ENCODE peak calls at places on chromosomes 11 and 22, in four cellular contexts. X is brain microvascular endothelial cell; Q is H54; K is activated CD4-positive, CD25-positive, alpha-beta regulatory T cell. G is an unnamed sample.

GRCh38 chr11:68461284-68461861 is 821 bp downstream of the PPP6R3 start:
- DNase-seq in K (no peak), X (no peak), Q (peak), G (peak)

GRCh38 chr11:12536566-12536965 is 137.7 kb upstream of the TEAD1 start:
- DNase-seq in K (no peak), X (no peak), Q (no peak), G (no peak)

GRCh38 chr11:77147668-77148321 is 19.7 kb downstream of the MYO7A start:
- DNase-seq in X (no peak), K (no peak), Q (no peak), G (peak)

GRCh38 chr11:17171916-17172315 is 35.9 kb downstream of the PIK3C2A start:
- DNase-seq in X (no peak), K (no peak), Q (no peak), G (no peak)

GRCh38 chr22:43155789-43156188 is 4.4 kb downstream of the TSPO start:
- DNase-seq in Q (no peak), K (no peak), X (no peak), G (no peak)

GRCh38 chr22:23888615-23889401 is 5.4 kb upstream of the MIF start:
- DNase-seq in K (no peak), X (peak), Q (peak), G (peak)

GRCh38 chr11:2447253-2447950 is 2.6 kb downstream of the KCNQ1 start:
- DNase-seq in K (no peak), X (no peak), Q (no peak), G (no peak)

GRCh38 chr11:45658292-45658991 is 7.0 kb downstream of the CHST1 start:
- DNase-seq in Q (peak), K (no peak), X (peak), G (peak)

GRCh38 chr11:115290479-115291390 is 213.5 kb downstream of the CADM1 start:
- DNase-seq in K (no peak), Q (no peak), X (no peak), G (no peak)

GRCh38 chr11:119697445-119697844 is 31.6 kb downstream of the NECTIN1 start:
- DNase-seq in Q (no peak), K (no peak), X (no peak), G (no peak)

GRCh38 chr11:105000167-105000566 is 22.8 kb downstream of the CASP5 start:
- DNase-seq in K (no peak), Q (no peak), X (peak), G (peak)

GRCh38 chr22:49789289-49790141 is 38.2 kb downstream of the BRD1 start:
- DNase-seq in X (no peak), K (peak), Q (no peak), G (no peak)

GRCh38 chr11:69958308-69958707 is 119.8 kb upstream of the ANO1 start:
- DNase-seq in K (no peak), X (peak), Q (no peak), G (peak)

GRCh38 chr11:65575568-65576231 is at the start of gene EHBP1L1:
- DNase-seq in Q (no peak), K (peak), X (no peak), G (peak)

GRCh38 chr11:91265946-91266345 is 958.7 kb upstream of the FAT3 start:
- DNase-seq in X (no peak), Q (no peak), K (no peak), G (no peak)

GRCh38 chr22:26903030-26903856 is 245.9 kb downstream of the MIAT start:
- DNase-seq in X (no peak), Q (no peak), K (no peak), G (no peak)

GRCh38 chr11:15636520-15637065 is 521.9 kb downstream of the INSC start:
- DNase-seq in Q (no peak), K (no peak), X (no peak), G (no peak)

GRCh38 chr11:46675288-46675851 is 25.0 kb downstream of the ARHGAP1 start:
- DNase-seq in Q (peak), K (no peak), X (no peak), G (peak)

GRCh38 chr22:31137721-31138120 is 2.6 kb downstream of the PLA2G3 start:
- DNase-seq in X (no peak), Q (no peak), K (no peak), G (no peak)

GRCh38 chr11:103055174-103055890 is 36.6 kb downstream of the DCUN1D5 start:
- DNase-seq in X (peak), Q (no peak), K (no peak), G (peak)

GRCh38 chr11:8251767-8252295 is 11.8 kb downstream of the LMO1 start:
- DNase-seq in Q (no peak), K (no peak), X (no peak), G (no peak)

GRCh38 chr22:46809153-46809885 is 46.9 kb downstream of the TBC1D22A start:
- DNase-seq in X (no peak), K (no peak), Q (no peak), G (no peak)

GRCh38 chr22:19121631-19122142 is 525 bp downstream of the DGCR2 start:
- DNase-seq in Q (peak), X (peak), K (no peak), G (peak)

GRCh38 chr11:71391352-71391751 is 56.8 kb downstream of the DHCR7 start:
- DNase-seq in Q (no peak), X (no peak), K (no peak), G (no peak)

GRCh38 chr11:46332568-46333128 is 14.6 kb upstream of the DGKZ start:
- DNase-seq in K (peak), X (no peak), Q (no peak), G (no peak)

GRCh38 chr22:24120029-24120428 is 61.3 kb upstream of the SUSD2 start:
- DNase-seq in K (no peak), X (no peak), Q (no peak), G (no peak)

GRCh38 chr11:71333473-71333872 is 81.1 kb upstream of the SHANK2 start:
- DNase-seq in K (no peak), X (no peak), Q (no peak), G (no peak)

GRCh38 chr11:64661146-64661545 is 61.9 kb downstream of the NRXN2 start:
- DNase-seq in X (peak), Q (no peak), K (no peak), G (peak)

GRCh38 chr11:9203715-9204311 is 61.3 kb downstream of the DENND5A start:
- DNase-seq in Q (no peak), K (no peak), X (no peak), G (no peak)

GRCh38 chr11:61893981-61894380 is 2.6 kb upstream of the FADS3 start:
- DNase-seq in X (peak), K (no peak), Q (no peak), G (peak)

GRCh38 chr11:114243461-114244372 is 52.5 kb upstream of the NNMT start:
- DNase-seq in K (no peak), X (no peak), Q (no peak), G (no peak)

GRCh38 chr22:35612903-35613302 is 4.2 kb downstream of the MB start:
- DNase-seq in Q (no peak), X (no peak), K (no peak), G (no peak)

GRCh38 chr11:9804414-9804902 is 140.6 kb downstream of the SWAP70 start:
- DNase-seq in Q (no peak), K (no peak), X (no peak), G (no peak)

GRCh38 chr22:43136255-43136654 is 6.9 kb downstream of the MCAT start:
- DNase-seq in K (peak), X (no peak), Q (no peak), G (no peak)

GRCh38 chr11:3022300-3022967 is 30.3 kb upstream of the NAP1L4 start:
- DNase-seq in Q (no peak), K (no peak), X (peak), G (peak)

GRCh38 chr22:37898441-37899181 is 7.5 kb upstream of the MICALL1 start:
- DNase-seq in Q (no peak), K (no peak), X (no peak), G (peak)

GRCh38 chr11:14537134-14537599 is 17.0 kb upstream of the PSMA1 start:
- DNase-seq in X (peak), Q (no peak), K (peak), G (peak)